ENCODE peak calls at places on chromosomes 4 and X, in seven cellular contexts. D, X, W, B, E, S and N are unnamed samples.

GRCh38 chrX:5876984-5877655 is 351.5 kb downstream of the NLGN4X start:
- DNase-seq in E (no peak), S (no peak), D (no peak), B (peak), W (peak), X (no peak), N (no peak)

GRCh38 chr4:37381040-37381668 is 136.6 kb downstream of the NWD2 start:
- DNase-seq in X (no peak), B (no peak), W (no peak), S (no peak), D (no peak), E (no peak), N (no peak)

GRCh38 chr4:126269106-126269505 is 954.4 kb downstream of the FAT4 start:
- DNase-seq in S (peak), W (peak), B (no peak), E (no peak), D (peak), X (peak), N (no peak)

GRCh38 chrX:46577116-46578005 is 3.8 kb downstream of the CHST7 start:
- DNase-seq in X (peak), E (no peak), B (no peak), S (no peak), W (peak), D (peak), N (no peak)

GRCh38 chr4:77473509-77473908 is 132.1 kb upstream of the CXCL13 start:
- DNase-seq in D (peak), E (no peak), B (no peak), W (no peak), X (peak), S (no peak), N (no peak)

GRCh38 chr4:42151568-42152506 is 618 bp downstream of the BEND4 start:
- DNase-seq in S (no peak), W (no peak), D (no peak), B (no peak), X (peak), E (no peak), N (no peak)

GRCh38 chrX:135625995-135626394 is 87.4 kb upstream of the CT45A1 start:
- DNase-seq in W (peak), X (peak), E (no peak), D (no peak), S (no peak), B (no peak), N (no peak)

GRCh38 chrX:150044556-150044955 is 106.3 kb upstream of the EOLA2 start:
- DNase-seq in D (no peak), W (peak), X (peak), E (no peak), B (no peak), S (no peak), N (no peak)

GRCh38 chrX:31227250-31227649 is 155.4 kb upstream of the FTHL17 start:
- DNase-seq in X (peak), S (no peak), B (no peak), D (peak), W (peak), E (no peak), N (peak)

GRCh38 chr4:5821665-5822358 is 71.1 kb downstream of the CRMP1 start:
- DNase-seq in X (no peak), E (no peak), D (no peak), B (no peak), S (no peak), W (no peak), N (no peak)

GRCh38 chr4:8308856-8309771 is 39.6 kb downstream of the HTRA3 start:
- DNase-seq in X (peak), W (peak), D (peak), E (no peak), S (peak), B (peak), N (no peak)

GRCh38 chrX:16082470-16083085 is 40.8 kb upstream of the GRPR start:
- DNase-seq in B (no peak), D (no peak), W (no peak), X (no peak), S (no peak), E (no peak), N (no peak)
- TF ChIP-seq CTCF in B (no peak), D (no peak), W (no peak), X (no peak), S (no peak), E (no peak), N (no peak)

DNA sequence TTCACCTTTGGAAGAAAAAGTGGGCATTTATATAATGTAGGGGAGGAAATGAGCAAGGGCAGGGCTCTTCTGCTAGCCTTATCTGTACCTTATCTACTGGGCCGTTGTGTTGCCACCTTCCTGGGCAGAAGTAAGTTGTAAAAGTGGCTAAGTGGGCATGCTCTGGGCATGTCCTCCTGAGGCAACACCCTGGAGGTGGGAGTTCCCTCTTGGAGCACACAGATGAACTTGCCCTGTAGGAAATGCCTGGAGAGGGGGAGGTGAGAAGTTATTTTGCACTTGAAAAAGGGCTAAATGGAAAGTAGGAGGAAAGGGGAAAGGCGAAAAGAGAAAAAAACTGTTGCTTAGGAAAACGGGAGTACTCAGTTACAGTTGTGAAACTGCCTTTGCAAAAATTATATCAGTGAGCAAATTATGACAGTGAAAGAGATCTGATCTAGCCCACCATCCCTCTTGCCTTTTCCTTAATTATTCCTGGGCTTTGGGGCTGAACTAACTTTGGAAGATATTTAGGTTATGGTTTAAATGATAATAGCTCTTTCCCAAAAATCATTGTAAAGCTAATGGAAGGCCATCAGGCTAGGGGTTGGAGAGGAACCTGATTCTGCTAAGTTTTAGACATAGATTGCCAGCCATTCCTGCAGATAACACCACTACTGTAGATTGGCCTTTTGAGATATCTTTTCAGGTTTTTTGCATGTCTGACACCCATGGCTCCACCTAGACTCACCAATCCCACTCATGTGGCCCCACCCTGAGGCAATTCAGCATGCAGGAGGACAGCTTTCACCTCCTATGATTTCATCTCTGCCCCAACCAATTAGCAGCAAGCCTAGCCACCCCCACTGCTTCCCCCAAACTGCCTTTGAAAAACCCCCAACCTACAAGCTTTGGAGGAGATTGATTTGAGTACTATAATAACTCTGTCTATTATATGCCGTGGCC is 20.5 kb upstream of the ZNF81 start:
- DNase-seq in X (peak), E (no peak), D (no peak), S (no peak), W (peak), B (no peak), N (no peak)
- H3K4me3 ChIP-seq in X (no peak), E (no peak), D (no peak), S (no peak), W (no peak), B (no peak), N (no peak)

GRCh38 chrX:137600769-137601168 is 34.8 kb downstream of the ZIC3 start:
- DNase-seq in E (no peak), S (no peak), X (no peak), W (no peak), B (no peak), D (no peak), N (no peak)
- TF ChIP-seq CTCF in E (no peak), S (no peak), X (no peak), W (no peak), B (no peak), D (no peak), N (no peak)

GRCh38 chrX:140983730-140984129 is 18.7 kb upstream of the SPANXB1 start:
- DNase-seq in E (no peak), D (no peak), B (no peak), S (no peak), X (no peak), W (no peak), N (no peak)
- H3K4me3 ChIP-seq in E (no peak), D (no peak), B (no peak), S (no peak), X (no peak), W (no peak), N (no peak)